ENCODE peak calls at places on chromosomes 16 and 17, in nine cellular contexts. S is memory B cell, K is anterior cingulate cortex, H is COLO829, G is Panc1, L is cardiac fibroblast, F is AG10803, Y is progenitor cell of endocrine pancreas, N is activated T-cell treated with anti-CD3 and anti-CD28 coated beads for 1 hour. Q is an unnamed sample.

GRCh38 chr17:38425048-38425447 is 3.2 kb upstream of the ARHGAP23 start:
- DNase-seq in H (no peak), N (no peak), S (no peak), F (no peak), Y (no peak), K (no peak), G (no peak), L (no peak), Q (no peak)

GRCh38 chr16:7270823-7271222 is 61.8 kb upstream of the RBFOX1 start:
- DNase-seq in G (no peak), L (no peak), F (no peak), H (no peak), Y (no peak), N (no peak), S (no peak), K (no peak), Q (no peak)

GRCh38 chr16:1812732-1813163 is 13.9 kb downstream of the HAGH start:
- DNase-seq in K (peak; percentile 42), H (no peak), F (peak; percentile 74), S (no peak), L (peak; percentile 72), Y (no peak), N (peak; percentile 45), G (no peak), Q (peak; percentile 86)

GRCh38 chr16:24419709-24420108 is 119.7 kb upstream of the RBBP6 start:
- DNase-seq in Y (no peak), L (no peak), F (no peak), S (peak; percentile 15), H (no peak), N (no peak), K (no peak), G (no peak), Q (no peak)

GRCh38 chr16:68313116-68313515 is 2.3 kb downstream of the PRMT7 start:
- DNase-seq in G (no peak), F (no peak), S (no peak), N (no peak), K (no peak), L (no peak), H (no peak), Y (no peak), Q (no peak)

GRCh38 chr17:9432121-9432866 is 143.3 kb downstream of the STX8 start:
- DNase-seq in Y (no peak), L (peak; percentile 16), N (no peak), F (peak; percentile 71), S (no peak), G (no peak), K (no peak), H (no peak), Q (peak; percentile 53)

GRCh38 chr16:15777533-15778203 is 79.2 kb downstream of the MYH11 start:
- DNase-seq in S (no peak), K (no peak), Y (peak; percentile 10), G (peak; percentile 51), N (no peak), F (peak; percentile 31), L (peak; percentile 52), H (peak; percentile 24), Q (peak; percentile 34)

GRCh38 chr16:65105173-65105572 is 16.7 kb downstream of the CDH11 start:
- DNase-seq in N (no peak), F (no peak), H (no peak), G (no peak), K (no peak), Y (no peak), S (no peak), L (no peak), Q (peak; percentile 13)

GRCh38 chr16:24686678-24687077 is 42.8 kb upstream of the TNRC6A start:
- DNase-seq in S (no peak), N (no peak), H (no peak), Y (no peak), G (no peak), F (no peak), K (no peak), L (no peak), Q (no peak)

GRCh38 chr17:8439681-8440080 is 4.0 kb downstream of the NDEL1 start:
- DNase-seq in H (no peak), K (no peak), N (no peak), G (no peak), L (no peak), Y (no peak), S (no peak), F (no peak), Q (no peak)

GRCh38 chr17:29883497-29883896 is 46.5 kb downstream of the SSH2 start:
- DNase-seq in F (peak; percentile 14), K (no peak), N (no peak), Y (no peak), G (no peak), L (peak; percentile 40), S (no peak), H (no peak), Q (no peak)

GRCh38 chr16:30185141-30185682 is 1.8 kb downstream of the CORO1A start:
- DNase-seq in S (no peak), G (no peak), L (no peak), F (no peak), H (no peak), N (peak; percentile 30), K (no peak), Y (no peak), Q (no peak)

GRCh38 chr16:2963611-2964415 is at the start of gene KREMEN2:
- DNase-seq in S (no peak), L (no peak), Y (no peak), G (no peak), H (no peak), K (no peak), N (no peak), F (no peak), Q (peak; percentile 54)

GRCh38 chr16:57834936-57835335 is 32.6 kb upstream of the KIFC3 start:
- DNase-seq in H (peak; percentile 45), F (no peak), K (no peak), Y (no peak), N (no peak), G (no peak), L (peak; percentile 80), S (no peak), Q (no peak)

GRCh38 chr16:53457670-53458069 is 23.4 kb downstream of the RBL2 start:
- DNase-seq in H (no peak), K (no peak), L (no peak), S (peak; percentile 53), Y (no peak), F (no peak), N (peak; percentile 44), G (no peak), Q (no peak)

GRCh38 chr16:20610892-20611349 is 34.8 kb upstream of the ACSM2B start:
- DNase-seq in F (no peak), H (no peak), Y (no peak), G (no peak), L (no peak), S (no peak), N (no peak), K (no peak), Q (no peak)

GRCh38 chr17:82670661-82671060 is 22.4 kb upstream of the WDR45B start:
- DNase-seq in H (no peak), L (no peak), F (no peak), N (no peak), G (no peak), Y (no peak), S (no peak), K (no peak), Q (no peak)

GRCh38 chr17:68302066-68302564 is 10.8 kb downstream of the ARSG start:
- DNase-seq in H (no peak), F (no peak), S (no peak), L (peak; percentile 77), Y (no peak), G (no peak), K (no peak), N (no peak), Q (no peak)

GRCh38 chr17:48177816-48178215 is 70.2 kb downstream of the SNX11 start:
- DNase-seq in N (no peak), Y (no peak), H (no peak), K (no peak), S (no peak), F (no peak), L (no peak), G (no peak), Q (no peak)

GRCh38 chr16:82055728-82056549 is 20.9 kb downstream of the HSD17B2 start:
- DNase-seq in H (no peak), F (peak; percentile 50), Y (no peak), G (no peak), L (no peak), N (no peak), S (no peak), K (no peak), Q (no peak)

GRCh38 chr17:34443832-34444469 is 80.9 kb upstream of the CCL1 start:
- DNase-seq in F (no peak), L (no peak), G (no peak), H (no peak), S (no peak), K (no peak), Y (no peak), N (no peak), Q (peak; percentile 13)

GRCh38 chr16:86824751-86825310 is 246.5 kb downstream of the FOXL1 start:
- DNase-seq in N (no peak), H (no peak), K (no peak), S (no peak), G (no peak), F (no peak), L (peak; percentile 35), Y (no peak), Q (no peak)

GRCh38 chr16:26772503-26772902 is 294.2 kb upstream of the C16orf82 start:
- DNase-seq in Y (no peak), H (no peak), K (no peak), S (no peak), G (no peak), N (no peak), L (no peak), F (no peak), Q (no peak)

GRCh38 chr17:48795444-48796162 is 21.4 kb downstream of the TTLL6 start:
- DNase-seq in Y (no peak), F (peak; percentile 93), K (no peak), L (peak; percentile 63), H (no peak), N (no peak), G (no peak), S (no peak), Q (peak; percentile 57)

GRCh38 chr17:74542166-74542565 is 3.7 kb downstream of the CD300C start:
- DNase-seq in F (no peak), Y (no peak), S (no peak), H (no peak), L (no peak), G (no peak), N (no peak), K (no peak), Q (no peak)

GRCh38 chr16:70738083-70738977 is 52.5 kb upstream of the MTSS2 start:
- DNase-seq in K (peak; percentile 30), S (no peak), N (no peak), G (no peak), F (peak; percentile 92), H (no peak), L (peak; percentile 62), Y (no peak), Q (peak; percentile 83)